ENCODE peak calls at places on chromosomes 4 and X, in nine cellular contexts. Q, L, R, H, N, I, G, B and E are unnamed samples.

GRCh38 chr4:13054410-13054970 is 429.6 kb downstream of the RAB28 start:
- DNase-seq in Q (no peak), L (no peak), R (no peak), H (no peak), N (no peak), I (no peak), G (no peak), B (no peak), E (no peak)

GRCh38 chr4:119207051-119207450 is 5.5 kb upstream of the USP53 start:
- DNase-seq in Q (no peak), L (no peak), R (no peak), H (no peak), N (no peak), I (no peak), G (no peak), B (peak; percentile 44), E (no peak)

GRCh38 chr4:146134761-146135160 is 40.8 kb upstream of the LSM6 start:
- DNase-seq in Q (no peak), L (no peak), R (no peak), H (no peak), N (no peak), I (no peak), G (peak; percentile 72), B (no peak), E (no peak)

GRCh38 chr4:140150636-140150885 is 3.4 kb downstream of the MAML3 start:
- DNase-seq in Q (peak; percentile 89), L (peak; percentile 82), R (no peak), H (no peak), N (no peak), I (no peak), G (peak; percentile 92), B (no peak), E (no peak)

GRCh38 chrX:29913647-29914046 is 301.7 kb upstream of the MAGEB2 start:
- DNase-seq in Q (no peak), L (no peak), R (no peak), H (no peak), N (no peak), I (no peak), G (no peak), B (no peak), E (no peak)

GRCh38 chr4:180394307-180394706 is 1848.9 kb upstream of the TENM3 start:
- DNase-seq in Q (no peak), L (no peak), R (no peak), H (no peak), N (no peak), I (no peak), G (no peak), B (no peak), E (no peak)

GRCh38 chrX:7582191-7582590 is 260.8 kb upstream of the VCX start:
- DNase-seq in Q (no peak), L (no peak), R (no peak), H (no peak), N (no peak), I (no peak), G (no peak), B (no peak), E (no peak)

GRCh38 chr4:15003441-15003890 is 1.2 kb downstream of the CPEB2 start:
- DNase-seq in Q (peak; percentile 59), L (peak; percentile 63), R (no peak), H (no peak), N (peak; percentile 80), I (peak; percentile 80), G (no peak), B (no peak), E (no peak)

GRCh38 chrX:40154853-40155616 is 57.3 kb upstream of the BCOR start:
- DNase-seq in Q (no peak), L (peak; percentile 81), R (no peak), H (peak; percentile 44), N (peak; percentile 87), I (peak; percentile 95), G (peak; percentile 85), B (no peak), E (no peak)

GRCh38 chrX:40154229-40154852 is 56.6 kb upstream of the BCOR start:
- DNase-seq in Q (no peak), L (no peak), R (no peak), H (peak; percentile 53), N (peak; percentile 75), I (peak; percentile 81), G (no peak), B (no peak), E (no peak)

GRCh38 chrX:40152706-40153334 is 55.1 kb upstream of the BCOR start:
- DNase-seq in Q (no peak), L (peak; percentile 81), R (no peak), H (peak; percentile 46), N (peak; percentile 85), I (peak; percentile 76), G (no peak), B (no peak), E (no peak)

GRCh38 chrX:40152173-40152705 is 54.5 kb upstream of the BCOR start:
- DNase-seq in Q (no peak), L (peak; percentile 55), R (no peak), H (no peak), N (peak; percentile 70), I (no peak), G (no peak), B (no peak), E (no peak)

GRCh38 chrX:40153335-40154221 is 55.8 kb upstream of the BCOR start:
- DNase-seq in Q (no peak), L (peak; percentile 54), R (no peak), H (peak; percentile 35), N (peak; percentile 73), I (peak; percentile 92), G (no peak), B (no peak), E (no peak)
- H3K4me3 ChIP-seq in Q (no peak overlapping the region), L (peak overlapping the region; percentile 47), R (peak overlapping the region; percentile 62), H (peak overlapping the region; percentile 64), N (peak overlapping the region; percentile 59), I (peak overlapping the region; percentile 59), G (peak overlapping the region; percentile 52), B (peak overlapping the region; percentile 33), E (peak overlapping the region; percentile 36)

DNA sequence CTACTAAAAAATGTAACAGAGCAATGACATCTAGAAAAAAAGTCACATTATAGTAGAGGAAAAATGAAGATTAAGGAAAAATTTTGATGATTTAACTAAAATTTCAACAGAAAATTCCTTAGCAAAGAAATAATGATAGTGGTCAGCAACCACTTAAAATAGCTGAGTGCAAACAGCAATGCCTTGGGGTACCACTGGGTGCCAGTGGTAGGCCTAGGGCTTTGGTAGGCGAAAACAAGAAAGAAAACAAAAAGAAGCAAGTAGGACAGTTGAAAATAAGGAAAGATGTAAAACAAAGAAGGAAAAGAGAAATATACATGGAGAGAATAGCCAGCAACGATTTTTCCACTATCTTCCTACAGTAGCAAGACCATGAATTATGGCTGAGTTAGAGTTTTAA is 313.5 kb upstream of the IRS4 start:
- DNase-seq in Q (no peak), L (no peak), R (no peak), H (no peak), N (no peak), I (no peak), G (no peak), B (no peak), E (no peak)
- TF ChIP-seq CTCF in Q (no peak), L (no peak), R (no peak), H (no peak), N (no peak), I (no peak), G (no peak), B (no peak), E (no peak)

GRCh38 chrX:153517421-153517820 is at the start of gene ATP2B3:
- DNase-seq in Q (no peak), L (no peak), R (no peak), H (no peak), N (no peak), I (no peak), G (no peak), B (no peak), E (no peak)
- H3K4me3 ChIP-seq in Q (no peak within 1 kb of the TSS), L (no peak within 1 kb of the TSS), R (no peak within 1 kb of the TSS), H (peak within 1 kb of the TSS; percentile 38), N (no peak within 1 kb of the TSS), I (no peak within 1 kb of the TSS), G (no peak within 1 kb of the TSS), B (no peak within 1 kb of the TSS), E (no peak within 1 kb of the TSS)

GRCh38 chr4:154045086-154045485 is 256.2 kb upstream of the SFRP2 start:
- DNase-seq in Q (no peak), L (no peak), R (no peak), H (no peak), N (no peak), I (no peak), G (no peak), B (no peak), E (no peak)

GRCh38 chr4:154041595-154042086 is 252.8 kb upstream of the SFRP2 start:
- DNase-seq in Q (no peak), L (no peak), R (no peak), H (no peak), N (no peak), I (no peak), G (no peak), B (no peak), E (no peak)

GRCh38 chr4:154044118-154044517 is 255.2 kb upstream of the SFRP2 start:
- DNase-seq in Q (no peak), L (no peak), R (no peak), H (no peak), N (no peak), I (no peak), G (no peak), B (no peak), E (no peak)

GRCh38 chr4:154036856-154037255 is 248.0 kb upstream of the SFRP2 start:
- DNase-seq in Q (no peak), L (no peak), R (no peak), H (no peak), N (no peak), I (no peak), G (no peak), B (no peak), E (no peak)

GRCh38 chr4:154039435-154040061 is 250.7 kb upstream of the SFRP2 start:
- DNase-seq in Q (no peak), L (no peak), R (no peak), H (no peak), N (no peak), I (no peak), G (no peak), B (no peak), E (no peak)
- TF ChIP-seq CTCF in Q (no peak), L (no peak), R (no peak), H (no peak), N (no peak), I (no peak), G (no peak), B (no peak), E (no peak)

GRCh38 chr4:77167866-77168265 is 10.9 kb downstream of the CCNG2 start:
- DNase-seq in Q (no peak), L (no peak), R (no peak), H (no peak), N (no peak), I (no peak), G (no peak), B (no peak), E (no peak)
- H3K4me3 ChIP-seq in Q (no peak overlapping the region), L (no peak overlapping the region), R (no peak overlapping the region), H (no peak overlapping the region), N (no peak overlapping the region), I (no peak overlapping the region), G (no peak overlapping the region), B (no peak overlapping the region), E (no peak overlapping the region)